ENCODE peak calls at places on chromosomes 1 and 21, in seven cellular contexts. L is K562, V is GM23248, E is PC-9, O is fibroblast of lung, S is SK-N-MC, K is endothelial cell of umbilical vein. M is an unnamed sample.
A peak's percentile ranks its signal among the peaks of the same experiment; 100 is the strongest.

GRCh38 chr1:119686661-119687060 is 25.1 kb upstream of the PHGDH start:
- DNase-seq in L (no peak), V (peak; percentile 14), E (peak; percentile 99), O (no peak), S (no peak), K (no peak), M (no peak)

GRCh38 chr1:183019126-183019740 is 4.0 kb upstream of the LAMC1 start:
- DNase-seq in L (no peak), V (no peak), E (peak; percentile 73), O (no peak), S (no peak), K (peak; percentile 84), M (no peak)

GRCh38 chr1:16077430-16078245 is 4.2 kb upstream of the FAM131C start:
- DNase-seq in L (no peak), V (peak; percentile 27), E (peak; percentile 48), O (no peak), S (no peak), K (no peak), M (no peak)

GRCh38 chr1:1628656-1629429 is 3.1 kb upstream of the MMP23B start:
- DNase-seq in L (no peak), V (no peak), E (no peak), O (no peak), S (no peak), K (no peak), M (no peak)

GRCh38 chr1:155236451-155236850 is 18.8 kb downstream of the ENTREP3 start:
- DNase-seq in L (no peak), V (peak; percentile 17), E (peak; percentile 62), O (no peak), S (no peak), K (no peak), M (no peak)

GRCh38 chr21:30072496-30072895 is 94.1 kb downstream of the CLDN17 start:
- DNase-seq in L (no peak), V (peak; percentile 79), E (no peak), O (no peak), S (no peak), K (no peak), M (no peak)

GRCh38 chr1:1359668-1360468 is 1.5 kb upstream of the MXRA8 start:
- DNase-seq in L (no peak), V (peak; percentile 95), E (peak; percentile 10), O (peak; percentile 64), S (no peak), K (no peak), M (no peak)

GRCh38 chr1:154328318-154329151 is 3.2 kb downstream of the ATP8B2 start:
- DNase-seq in L (no peak), V (peak; percentile 92), E (no peak), O (peak; percentile 42), S (no peak), K (peak; percentile 83), M (peak; percentile 91)

GRCh38 chr1:177983824-177984528 is 14.1 kb upstream of the SEC16B start:
- DNase-seq in L (no peak), V (peak; percentile 97), E (no peak), O (peak; percentile 97), S (no peak), K (no peak), M (no peak)

GRCh38 chr1:56586502-56586901 is 7.1 kb upstream of the PLPP3 start:
- DNase-seq in L (no peak), V (no peak), E (no peak), O (no peak), S (no peak), K (no peak), M (no peak)

GRCh38 chr1:235943581-235944114 is 76.9 kb upstream of the LYST start:
- DNase-seq in L (no peak), V (peak; percentile 94), E (peak; percentile 72), O (peak; percentile 98), S (no peak), K (no peak), M (no peak)

GRCh38 chr1:167790117-167790516 is 68.3 kb downstream of the MPZL1 start:
- DNase-seq in L (no peak), V (no peak), E (no peak), O (no peak), S (no peak), K (no peak), M (no peak)

GRCh38 chr1:8096105-8097011 is 70.2 kb upstream of the ERRFI1 start:
- DNase-seq in L (no peak), V (peak; percentile 81), E (peak; percentile 92), O (peak; percentile 86), S (no peak), K (peak; percentile 86), M (no peak)

GRCh38 chr1:28136636-28137613 is 39.6 kb downstream of the PTAFR start:
- DNase-seq in L (no peak), V (peak; percentile 60), E (peak; percentile 55), O (no peak), S (no peak), K (no peak), M (no peak)

GRCh38 chr1:162070094-162070748 is 730 bp downstream of the NOS1AP start:
- DNase-seq in L (no peak), V (peak; percentile 10), E (peak; percentile 62), O (no peak), S (no peak), K (no peak), M (no peak)

GRCh38 chr1:43011020-43011419 is 52.4 kb upstream of the SLC2A1 start:
- DNase-seq in L (peak; percentile 64), V (no peak), E (no peak), O (no peak), S (no peak), K (no peak), M (no peak)

GRCh38 chr21:30831194-30831765 is 1.7 kb upstream of the KRTAP7-1 start:
- DNase-seq in L (peak; percentile 59), V (peak; percentile 0), E (no peak), O (no peak), S (peak; percentile 3), K (no peak), M (peak; percentile 40)

GRCh38 chr1:30469426-30469825 is 254.0 kb downstream of the MATN1 start:
- DNase-seq in L (no peak), V (no peak), E (no peak), O (no peak), S (no peak), K (no peak), M (no peak)

GRCh38 chr1:95002657-95003432 is 69.9 kb downstream of the ALG14 start:
- DNase-seq in L (no peak), V (peak; percentile 63), E (no peak), O (peak; percentile 45), S (peak; percentile 78), K (peak; percentile 51), M (no peak)

GRCh38 chr1:36176151-36176949 is 20.4 kb downstream of the MAP7D1 start:
- DNase-seq in L (no peak), V (no peak), E (no peak), O (no peak), S (no peak), K (no peak), M (no peak)

GRCh38 chr1:167715653-167716302 is 6.0 kb upstream of the MPZL1 start:
- DNase-seq in L (no peak), V (no peak), E (no peak), O (peak; percentile 12), S (no peak), K (peak; percentile 49), M (no peak)

DNA sequence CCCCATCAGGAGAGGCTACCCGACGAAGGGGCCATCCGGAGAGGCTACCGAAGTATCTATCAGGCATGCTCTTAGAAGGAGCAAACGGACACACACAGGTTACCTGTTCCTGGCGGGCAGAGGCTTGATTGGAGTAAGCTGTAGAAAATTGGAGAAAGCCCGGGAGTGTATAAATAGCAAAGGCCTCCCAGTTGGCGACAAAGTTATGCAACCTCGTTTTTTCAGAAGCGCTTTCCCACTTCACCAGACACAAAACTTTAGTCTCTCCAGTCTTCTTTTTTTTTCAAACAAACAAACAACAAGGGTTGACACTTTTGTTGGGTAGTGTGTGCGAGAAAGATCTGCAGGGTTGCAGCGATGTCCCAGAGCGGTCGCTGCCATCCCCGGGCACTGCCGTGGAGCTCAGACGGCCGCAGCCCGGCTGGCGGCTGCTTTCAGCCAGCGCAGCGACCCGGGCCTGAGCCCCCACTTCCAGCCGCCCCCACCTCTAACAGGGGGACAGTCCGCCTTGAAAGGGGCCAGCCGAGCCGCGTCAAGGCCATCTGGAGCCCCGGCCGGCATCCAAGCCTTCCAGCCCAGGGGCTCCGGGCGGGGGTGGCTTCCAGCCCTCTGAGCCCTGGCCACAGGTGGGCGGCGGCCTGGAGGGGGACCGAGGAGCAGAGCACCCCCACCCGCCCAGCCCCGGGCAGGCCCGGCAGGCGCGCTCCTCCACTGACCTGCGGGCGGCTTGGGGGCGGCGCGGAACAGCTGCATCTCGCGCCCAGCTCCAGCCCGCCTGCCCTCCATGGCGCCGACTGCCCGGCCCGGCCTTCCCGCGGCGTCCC is 616 bp downstream of the MCOLN3 start:
- DNase-seq in L (peak; percentile 9), V (peak; percentile 54), E (no peak), O (no peak), S (no peak), K (no peak), M (no peak)
- H3K4me3 ChIP-seq in L (peak overlapping the region; percentile 15), V (peak overlapping the region; percentile 69), E (peak overlapping the region; percentile 81), O (no peak overlapping the region), S (peak overlapping the region; percentile 75), K (no peak overlapping the region), M (no peak overlapping the region)

GRCh38 chr1:39898146-39898545 is 3.6 kb downstream of the MYCL start:
- DNase-seq in L (no peak), V (no peak), E (no peak), O (no peak), S (no peak), K (peak; percentile 58), M (no peak)

GRCh38 chr1:39900662-39901485 is 843 bp downstream of the MYCL start:
- DNase-seq in L (peak; percentile 55), V (peak; percentile 65), E (no peak), O (no peak), S (no peak), K (no peak), M (no peak)

GRCh38 chr1:39896909-39897685 is 4.6 kb downstream of the MYCL start:
- DNase-seq in L (no peak), V (peak; percentile 77), E (no peak), O (peak; percentile 42), S (no peak), K (no peak), M (no peak)

GRCh38 chr1:39899611-39900538 is 1.8 kb downstream of the MYCL start:
- DNase-seq in L (no peak), V (no peak), E (no peak), O (no peak), S (no peak), K (no peak), M (no peak)

GRCh38 chr1:39898648-39899603 is 2.8 kb downstream of the MYCL start:
- DNase-seq in L (peak; percentile 99), V (peak; percentile 27), E (peak; percentile 58), O (peak; percentile 66), S (no peak), K (peak; percentile 91), M (no peak)
- H3K27ac ChIP-seq in L (peak overlapping the region; percentile 79), V (no peak overlapping the region), E (no peak overlapping the region), O (no peak overlapping the region), S (no peak overlapping the region), K (no peak overlapping the region), M (no peak overlapping the region)

DNA sequence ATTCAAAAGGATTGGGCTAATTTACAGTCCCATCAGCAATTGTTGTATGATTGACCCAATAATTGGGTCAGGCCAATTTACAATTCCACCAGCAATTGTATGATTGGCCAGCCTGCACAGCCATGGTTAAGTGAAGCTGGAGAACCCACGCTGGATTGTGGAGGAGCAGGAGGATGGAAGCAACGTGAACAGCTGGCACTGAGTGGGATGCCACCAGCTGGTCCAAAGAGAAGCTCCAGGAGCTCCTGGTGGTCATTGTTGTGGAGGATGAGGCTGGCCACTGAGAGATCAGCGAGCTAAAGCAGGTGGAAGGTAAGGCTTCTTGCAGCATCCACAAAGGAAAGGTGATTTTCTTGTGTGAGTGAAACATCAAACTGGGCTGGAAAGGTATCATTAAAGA is 23.2 kb upstream of the EFCAB14 start:
- DNase-seq in L (no peak), V (no peak), E (no peak), O (no peak), S (no peak), K (no peak), M (no peak)
- TF ChIP-seq EZH2 in L (no peak), V (no peak), E (no peak), O (no peak), S (no peak), K (no peak), M (no peak)

GRCh38 chr1:37415611-37416244 is 58.7 kb upstream of the ZC3H12A start:
- DNase-seq in L (no peak), V (no peak), E (no peak), O (no peak), S (no peak), K (no peak), M (no peak)
- H3K4me3 ChIP-seq in L (no peak overlapping the region), V (no peak overlapping the region), E (no peak overlapping the region), O (no peak overlapping the region), S (no peak overlapping the region), K (no peak overlapping the region), M (no peak overlapping the region)